ENCODE peak calls at places on chromosome 19, in four cellular contexts. One of them, this sample, is unnamed.

GRCh38 chr19:5228932-5229777 is 111.5 kb downstream of the PTPRS start:
- DNase-seq in KG1: no peak
- DNase-seq in HT-29: no peak
- DNase-seq in lung microvascular endothelial cell: no peak
- DNase-seq in this sample: no peak

GRCh38 chr19:3608079-3608641 is 1.5 kb upstream of the TBXA2R start:
- DNase-seq in KG1: no peak
- DNase-seq in lung microvascular endothelial cell: no peak
- DNase-seq in HT-29: no peak
- DNase-seq in this sample: no peak

GRCh38 chr19:8489591-8490394 is 12.6 kb downstream of the PRAM1 start:
- DNase-seq in HT-29: no peak
- DNase-seq in lung microvascular endothelial cell: no peak
- DNase-seq in KG1: no peak
- DNase-seq in this sample: no peak

GRCh38 chr19:2507109-2507508 is 31.2 kb downstream of the GADD45B start:
- DNase-seq in KG1: no peak
- DNase-seq in lung microvascular endothelial cell: peak; percentile 95
- DNase-seq in HT-29: peak; percentile 77
- DNase-seq in this sample: no peak

GRCh38 chr19:51354742-51355148 is 11.4 kb downstream of the ETFB start:
- DNase-seq in HT-29: no peak
- DNase-seq in lung microvascular endothelial cell: no peak
- DNase-seq in KG1: no peak
- DNase-seq in this sample: no peak

GRCh38 chr19:30668521-30669155 is 296.5 kb downstream of the ZNF536 start:
- DNase-seq in KG1: no peak
- DNase-seq in lung microvascular endothelial cell: no peak
- DNase-seq in HT-29: no peak
- DNase-seq in this sample: no peak

GRCh38 chr19:34321735-34322134 is 43.3 kb upstream of the GPI start:
- DNase-seq in KG1: no peak
- DNase-seq in lung microvascular endothelial cell: no peak
- DNase-seq in HT-29: no peak
- DNase-seq in this sample: no peak

GRCh38 chr19:43504426-43505185 is at the start of gene PHLDB3:
- DNase-seq in HT-29: peak; percentile 72
- DNase-seq in KG1: no peak
- DNase-seq in lung microvascular endothelial cell: no peak
- DNase-seq in this sample: no peak